ENCODE peak calls at places on chromosomes 1 and 21, in eight cellular contexts. L, B, D, S, T, N, O and Y are unnamed samples.

GRCh38 chr1:200873116-200873670 is 412 bp downstream of the GPR25 start:
- DNase-seq in S (no peak), O (no peak), B (no peak), T (no peak), D (no peak), L (no peak), N (no peak), Y (no peak)

GRCh38 chr1:168386949-168387586 is 106.4 kb downstream of the TBX19 start:
- DNase-seq in T (no peak), D (peak), L (peak), N (peak), B (no peak), O (peak), S (no peak), Y (no peak)

GRCh38 chr21:45993210-45994085 is 11.9 kb downstream of the COL6A1 start:
- DNase-seq in D (no peak), T (peak), N (peak), B (no peak), O (peak), S (no peak), L (no peak), Y (peak)

GRCh38 chr21:40019076-40019475 is 151.8 kb downstream of the PCP4 start:
- DNase-seq in O (no peak), L (no peak), N (no peak), B (no peak), D (no peak), T (no peak), S (no peak), Y (peak)

GRCh38 chr1:61259379-61260148 is 177.2 kb downstream of the NFIA start:
- DNase-seq in B (no peak), O (no peak), D (no peak), L (no peak), S (no peak), N (no peak), T (no peak), Y (no peak)

GRCh38 chr1:221462345-221462744 is 279.5 kb downstream of the DUSP10 start:
- DNase-seq in N (no peak), O (no peak), D (no peak), B (no peak), L (no peak), S (no peak), T (peak), Y (no peak)

GRCh38 chr1:207495816-207496792 is at the start of gene CR1:
- DNase-seq in B (peak), O (no peak), D (no peak), L (no peak), N (no peak), S (no peak), T (peak), Y (peak)

GRCh38 chr1:18919174-18919905 is 17.0 kb upstream of the ALDH4A1 start:
- DNase-seq in O (no peak), N (no peak), T (no peak), L (no peak), S (no peak), B (no peak), D (no peak), Y (no peak)

GRCh38 chr1:61111084-61112050 is 29.0 kb downstream of the NFIA start:
- DNase-seq in N (no peak), D (no peak), S (no peak), O (no peak), B (no peak), T (no peak), L (no peak), Y (no peak)

GRCh38 chr1:155466996-155467395 is 95.6 kb downstream of the ASH1L start:
- DNase-seq in B (no peak), D (peak), S (peak), T (no peak), N (no peak), L (no peak), O (no peak), Y (no peak)

GRCh38 chr1:7922301-7922700 is 18.3 kb downstream of the TNFRSF9 start:
- DNase-seq in B (no peak), O (no peak), N (no peak), L (no peak), D (no peak), T (no peak), S (peak), Y (no peak)

GRCh38 chr1:37926061-37926924 is 20.6 kb downstream of the INPP5B start:
- DNase-seq in S (no peak), L (no peak), D (no peak), T (no peak), O (no peak), N (no peak), B (no peak), Y (no peak)

GRCh38 chr1:76289692-76290091 is 215.1 kb downstream of the ST6GALNAC3 start:
- DNase-seq in D (no peak), S (no peak), B (no peak), L (no peak), T (no peak), N (no peak), O (no peak), Y (no peak)

GRCh38 chr1:184260382-184260781 is 126.4 kb upstream of the C1orf21 start:
- DNase-seq in D (no peak), T (no peak), S (peak), O (no peak), L (no peak), B (no peak), N (no peak), Y (no peak)

GRCh38 chr1:78619803-78620579 is at the start of gene IFI44L:
- DNase-seq in N (peak), S (peak), D (no peak), L (no peak), O (peak), T (peak), B (peak), Y (peak)

GRCh38 chr1:230643887-230644286 is 1.6 kb downstream of the COG2 start:
- DNase-seq in D (peak), L (no peak), N (no peak), S (peak), O (no peak), B (no peak), T (no peak), Y (no peak)

GRCh38 chr1:14743368-14743767 is 144.9 kb downstream of the KAZN start:
- DNase-seq in D (no peak), N (no peak), B (no peak), T (no peak), L (no peak), O (no peak), S (no peak), Y (no peak)

GRCh38 chr1:27522148-27522859 is 32.3 kb upstream of the WASF2 start:
- DNase-seq in L (no peak), S (no peak), O (no peak), B (no peak), D (no peak), N (no peak), T (peak), Y (peak)

GRCh38 chr1:226223786-226224244 is 351 bp downstream of the MIXL1 start:
- DNase-seq in S (no peak), L (no peak), D (peak), O (no peak), N (no peak), T (no peak), B (no peak), Y (no peak)

GRCh38 chr1:33239487-33239886 is 16.8 kb upstream of the ZNF362 start:
- DNase-seq in N (no peak), O (no peak), B (no peak), S (no peak), D (no peak), T (no peak), L (no peak), Y (peak)

GRCh38 chr1:53860967-53861411 is 22.9 kb upstream of the NDC1 start:
- DNase-seq in S (peak), D (peak), O (peak), B (no peak), T (no peak), N (peak), L (peak), Y (no peak)

GRCh38 chr1:115210302-115210711 is 121.0 kb upstream of the TSPAN2 start:
- DNase-seq in L (no peak), S (peak), B (no peak), O (no peak), T (no peak), D (no peak), N (no peak), Y (no peak)

GRCh38 chr1:157490337-157491165 is 61.8 kb downstream of the FCRL5 start:
- DNase-seq in S (peak), L (peak), B (peak), D (peak), T (no peak), O (peak), N (no peak), Y (peak)

GRCh38 chr21:41579692-41580091 is 71.7 kb upstream of the TMPRSS2 start:
- DNase-seq in O (no peak), D (no peak), T (no peak), N (no peak), L (no peak), S (no peak), B (no peak), Y (no peak)

GRCh38 chr1:232594018-232594502 is 35.9 kb downstream of the SIPA1L2 start:
- DNase-seq in N (peak), D (no peak), T (no peak), L (no peak), S (peak), B (no peak), O (no peak), Y (no peak)

GRCh38 chr21:25638634-25639166 is 358 bp upstream of the JAM2 start:
- DNase-seq in S (peak), D (no peak), T (no peak), N (no peak), O (no peak), B (no peak), L (no peak), Y (no peak)

GRCh38 chr1:234544094-234544579 is 65.2 kb upstream of the TARBP1 start:
- DNase-seq in T (peak), B (peak), L (no peak), N (peak), O (peak), D (peak), S (peak), Y (peak)

GRCh38 chr1:154500533-154500932 is 1.5 kb upstream of the TDRD10 start:
- DNase-seq in O (no peak), L (no peak), T (no peak), D (no peak), S (no peak), B (no peak), N (no peak), Y (no peak)

GRCh38 chr1:19639999-19640362 is 4.1 kb upstream of the NBL1 start:
- DNase-seq in L (no peak), T (peak), B (peak), D (peak), N (no peak), O (no peak), S (peak), Y (peak)

GRCh38 chr1:212285685-212286436 is 651 bp downstream of the PPP2R5A start:
- DNase-seq in O (peak), T (peak), L (peak), D (peak), B (peak), N (peak), S (peak), Y (peak)

GRCh38 chr1:70319750-70320149 is 34.8 kb downstream of the ANKRD13C start:
- DNase-seq in S (peak), D (peak), O (no peak), N (no peak), L (peak), T (no peak), B (no peak), Y (no peak)

GRCh38 chr1:59689741-59690140 is 125.0 kb upstream of the HOOK1 start:
- DNase-seq in N (no peak), B (no peak), O (no peak), L (no peak), D (no peak), T (peak), S (no peak), Y (no peak)

GRCh38 chr1:41626616-41627375 is 142.3 kb upstream of the EDN2 start:
- DNase-seq in B (no peak), N (no peak), O (no peak), T (no peak), D (peak), L (peak), S (peak), Y (peak)
- TF ChIP-seq POLR2A in B (no peak), N (no peak), O (no peak), T (no peak), D (no peak), L (no peak), S (no peak), Y (no peak)

GRCh38 chr1:194870860-194871259 is 1684.4 kb upstream of the B3GALT2 start:
- DNase-seq in D (no peak), N (no peak), L (no peak), B (no peak), S (no peak), O (no peak), T (no peak), Y (no peak)
- TF ChIP-seq CTCF in D (no peak), N (no peak), L (no peak), B (no peak), S (no peak), O (no peak), T (no peak), Y (no peak)

DNA sequence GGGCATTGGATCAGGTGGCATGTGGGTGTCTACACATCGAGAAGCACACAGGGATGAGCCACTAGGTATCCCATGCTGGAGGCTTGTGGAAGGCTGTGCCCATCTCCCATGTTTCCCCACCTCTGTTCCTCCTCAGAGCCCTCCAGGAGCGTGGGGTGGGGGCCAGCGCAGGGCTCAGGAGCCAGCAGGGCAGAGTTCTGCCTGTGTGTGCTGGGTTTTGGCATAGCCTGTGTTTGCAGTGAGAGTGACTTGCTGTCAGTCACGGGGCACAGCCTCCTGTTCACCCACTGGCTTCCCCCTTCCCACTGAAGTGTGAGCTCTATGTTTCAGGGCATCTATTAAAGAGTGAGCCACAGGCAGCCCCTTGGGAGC is 10.4 kb downstream of the IBA57 start:
- DNase-seq in S (no peak), D (no peak), N (no peak), B (no peak), O (no peak), T (no peak), L (no peak), Y (no peak)
- TF ChIP-seq POLR2A in S (no peak), D (no peak), N (no peak), B (no peak), O (no peak), T (no peak), L (no peak), Y (no peak)

DNA sequence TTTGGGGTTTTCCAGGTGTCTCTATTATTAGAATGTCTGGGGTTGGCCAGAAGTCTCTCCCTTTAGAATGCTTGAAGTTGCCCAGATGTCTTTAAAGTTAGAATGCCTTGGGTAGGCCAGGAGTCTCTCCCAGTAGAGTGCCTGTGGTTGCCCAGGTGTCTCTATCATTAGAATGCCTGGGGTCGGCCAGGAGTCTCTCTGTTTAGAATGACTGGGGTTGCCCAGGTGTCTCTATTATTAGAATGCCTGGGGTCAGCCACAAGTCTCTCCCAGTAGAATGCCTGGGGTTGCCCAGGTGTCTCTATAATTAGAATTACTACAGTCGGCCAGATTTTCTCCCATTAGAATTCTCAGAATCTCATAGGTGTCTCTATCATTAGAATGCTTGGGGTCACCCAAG is 55.2 kb downstream of the RNF187 start:
- DNase-seq in O (no peak), L (no peak), B (no peak), T (no peak), D (no peak), S (no peak), N (no peak), Y (no peak)
- TF ChIP-seq CTCF in O (no peak), L (no peak), B (no peak), T (no peak), D (no peak), S (no peak), N (no peak), Y (no peak)

DNA sequence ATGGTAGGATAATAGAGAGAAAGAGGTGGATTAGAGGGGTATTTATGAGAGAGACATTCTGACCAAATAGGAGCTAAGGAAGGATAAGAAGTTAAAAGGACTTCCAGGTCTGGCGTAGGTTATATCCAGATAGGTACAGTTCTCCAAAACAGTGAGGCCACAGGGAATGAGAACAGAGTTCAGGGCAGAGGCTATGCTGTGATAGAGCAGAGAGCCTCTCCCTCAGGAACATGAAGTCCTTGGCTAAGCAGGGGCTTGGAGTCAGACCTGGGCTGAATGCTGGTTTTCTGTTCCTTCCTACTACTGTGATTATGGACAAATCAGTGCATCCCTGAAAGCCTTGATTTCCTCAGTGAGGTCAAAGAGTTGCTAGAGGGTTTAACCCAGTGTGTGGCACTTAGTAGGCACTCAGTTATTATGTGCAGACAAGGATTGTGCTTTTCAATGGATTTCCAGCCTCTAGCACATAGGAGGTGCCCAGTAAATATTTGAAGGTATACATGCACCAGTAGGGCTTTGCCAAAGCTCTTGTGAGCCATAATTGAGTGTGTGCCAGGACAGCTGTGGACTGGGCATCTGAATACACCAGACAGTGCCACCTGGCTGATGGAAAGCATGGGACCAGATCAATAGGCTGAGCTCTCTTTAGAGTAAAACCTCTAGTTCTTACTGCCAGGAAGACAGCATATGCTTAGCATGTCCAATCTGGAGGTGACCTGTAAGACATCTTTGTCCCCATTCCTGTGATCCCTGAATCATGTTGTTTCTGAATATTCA is 111.2 kb downstream of the PIK3R3 start:
- DNase-seq in O (no peak), B (no peak), N (no peak), T (no peak), L (no peak), D (no peak), S (no peak), Y (no peak)
- TF ChIP-seq POLR2A in O (no peak), B (no peak), N (no peak), T (no peak), L (no peak), D (no peak), S (no peak), Y (no peak)

GRCh38 chr1:24005163-24005562 is 25.0 kb upstream of the SRSF10 start:
- DNase-seq in D (no peak), S (no peak), L (no peak), T (no peak), O (no peak), N (no peak), B (no peak), Y (no peak)

GRCh38 chr1:24002664-24003063 is 22.5 kb upstream of the SRSF10 start:
- DNase-seq in L (no peak), O (no peak), S (no peak), B (no peak), D (no peak), T (no peak), N (no peak), Y (no peak)

GRCh38 chr1:24003331-24003972 is 23.3 kb upstream of the SRSF10 start:
- DNase-seq in S (peak), N (no peak), T (no peak), B (no peak), D (peak), L (no peak), O (no peak), Y (no peak)

GRCh38 chr1:24007079-24007478 is 27.0 kb upstream of the SRSF10 start:
- DNase-seq in O (no peak), N (no peak), D (no peak), B (no peak), T (no peak), L (no peak), S (no peak), Y (no peak)

GRCh38 chr1:24004132-24004531 is 24.0 kb upstream of the SRSF10 start:
- DNase-seq in N (no peak), D (no peak), T (no peak), L (no peak), B (no peak), S (no peak), O (no peak), Y (no peak)
- TF ChIP-seq CTCF in N (no peak), D (no peak), T (no peak), L (no peak), B (no peak), S (no peak), O (no peak), Y (no peak)